ENCODE peak calls at places on chromosomes 2 and 18, in five cellular contexts. R, Y, H, U and I are unnamed samples.

GRCh38 chr2:221465776-221466175 is 106.3 kb downstream of the EPHA4 start:
- DNase-seq in R (no peak), Y (no peak), H (no peak), U (no peak), I (peak; percentile 2)

GRCh38 chr2:147511491-147511948 is 333.3 kb upstream of the ACVR2A start:
- DNase-seq in R (no peak), Y (no peak), H (peak; percentile 54), U (no peak), I (peak; percentile 92)

GRCh38 chr2:226151157-226151556 is 648.5 kb downstream of the IRS1 start:
- DNase-seq in R (no peak), Y (no peak), H (no peak), U (no peak), I (no peak)

GRCh38 chr2:74525717-74526648 is at the start of gene DQX1:
- DNase-seq in R (peak; percentile 87), Y (peak; percentile 40), H (no peak), U (no peak), I (no peak)

GRCh38 chr2:189226017-189226416 is 46.5 kb upstream of the COL5A2 start:
- DNase-seq in R (no peak), Y (no peak), H (no peak), U (no peak), I (no peak)

GRCh38 chr2:118112771-118113334 is 24.6 kb downstream of the INSIG2 start:
- DNase-seq in R (no peak), Y (no peak), H (no peak), U (no peak), I (peak; percentile 32)

GRCh38 chr18:75456277-75456676 is 28.8 kb upstream of the SMIM21 start:
- DNase-seq in R (no peak), Y (no peak), H (no peak), U (no peak), I (no peak)

GRCh38 chr2:46171996-46172546 is 125.1 kb upstream of the EPAS1 start:
- DNase-seq in R (no peak), Y (no peak), H (no peak), U (no peak), I (no peak)

GRCh38 chr2:118697771-118698170 is 149.7 kb downstream of the EN1 start:
- DNase-seq in R (no peak), Y (no peak), H (no peak), U (no peak), I (no peak)

GRCh38 chr2:17539993-17540812 is at the start of gene VSNL1:
- DNase-seq in R (peak; percentile 86), Y (no peak), H (peak; percentile 73), U (peak; percentile 85), I (no peak)
- H3K4me3 ChIP-seq in R (peak within 1 kb of the TSS; percentile 49), Y (no peak within 1 kb of the TSS), H (peak within 1 kb of the TSS; percentile 72), U (peak within 1 kb of the TSS; percentile 43), I (no peak within 1 kb of the TSS)

GRCh38 chr2:134502090-134502487 is 216.7 kb downstream of the TMEM163 start:
- DNase-seq in R (no peak), Y (no peak), H (no peak), U (no peak), I (no peak)

GRCh38 chr2:134501476-134502089 is 217.2 kb downstream of the TMEM163 start:
- DNase-seq in R (no peak), Y (no peak), H (no peak), U (no peak), I (no peak)

GRCh38 chr2:134508396-134508795 is 210.4 kb downstream of the TMEM163 start:
- DNase-seq in R (no peak), Y (no peak), H (no peak), U (no peak), I (no peak)

GRCh38 chr2:134507697-134508096 is 211.1 kb downstream of the TMEM163 start:
- DNase-seq in R (no peak), Y (no peak), H (no peak), U (no peak), I (no peak)

GRCh38 chr2:134504586-134505336 is 214.0 kb downstream of the TMEM163 start:
- DNase-seq in R (no peak), Y (no peak), H (no peak), U (no peak), I (no peak)
- H3K27ac ChIP-seq in R (no peak overlapping the region), Y (no peak overlapping the region), H (no peak overlapping the region), U (no peak overlapping the region), I (no peak overlapping the region)

GRCh38 chr2:231532189-231533035 is 2.2 kb upstream of the NMUR1 start:
- DNase-seq in R (no peak), Y (no peak), H (no peak), U (no peak), I (no peak)

GRCh38 chr2:231527955-231528635 is 2.1 kb downstream of the NMUR1 start:
- DNase-seq in R (no peak), Y (no peak), H (no peak), U (no peak), I (no peak)

GRCh38 chr2:231528636-231529030 is 1.6 kb downstream of the NMUR1 start:
- DNase-seq in R (no peak), Y (no peak), H (no peak), U (no peak), I (no peak)

GRCh38 chr2:231531408-231532188 is 1.4 kb upstream of the NMUR1 start:
- DNase-seq in R (no peak), Y (no peak), H (no peak), U (no peak), I (no peak)

GRCh38 chr2:231530099-231531085 is at the start of gene NMUR1:
- DNase-seq in R (peak; percentile 50), Y (peak; percentile 69), H (peak; percentile 74), U (peak; percentile 68), I (no peak)
- H3K4me3 ChIP-seq in R (peak within 1 kb of the TSS; percentile 37), Y (no peak within 1 kb of the TSS), H (peak within 1 kb of the TSS; percentile 64), U (peak within 1 kb of the TSS; percentile 39), I (no peak within 1 kb of the TSS)

DNA sequence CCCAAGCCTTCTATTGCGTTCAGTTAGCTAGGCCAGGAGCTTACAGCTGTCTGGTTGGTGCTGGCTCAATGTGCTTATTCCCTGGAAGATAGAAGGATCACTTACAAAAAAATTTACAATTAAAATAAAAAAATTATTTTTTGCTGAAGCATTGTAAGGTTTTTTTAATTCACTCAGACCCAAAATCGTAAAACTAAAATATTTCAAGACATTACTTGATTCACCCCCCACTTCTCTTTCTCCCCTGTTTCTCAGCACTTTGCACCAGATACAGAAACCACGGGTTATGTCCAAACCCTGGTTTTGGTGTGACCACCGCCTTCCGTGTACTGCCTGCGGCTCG is 901 bp upstream of the PTPRM start:
- DNase-seq in R (no peak), Y (no peak), H (no peak), U (no peak), I (no peak)
- H3K27ac ChIP-seq in R (peak overlapping the region; percentile 89), Y (no peak overlapping the region), H (peak overlapping the region; percentile 100), U (peak overlapping the region; percentile 96), I (no peak overlapping the region)

DNA sequence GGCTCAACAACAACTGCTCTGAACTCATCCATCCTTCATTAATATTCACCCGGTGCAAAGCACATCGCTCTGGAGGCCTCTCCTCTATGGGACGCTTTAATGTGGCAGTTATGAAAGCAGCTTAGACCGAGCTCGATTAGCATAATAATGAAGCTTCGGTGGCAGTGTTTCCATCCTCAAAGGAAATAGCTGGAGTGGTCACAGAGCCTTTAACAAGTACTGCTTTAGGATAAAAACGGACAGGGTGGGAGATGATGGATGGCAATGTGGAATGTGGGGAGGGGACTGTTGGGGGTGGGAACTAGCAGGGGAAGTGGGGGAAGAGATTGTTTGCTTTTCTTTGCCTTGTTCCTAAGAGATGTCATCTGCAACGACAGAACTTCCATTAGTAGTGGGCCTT is 244.0 kb downstream of the SLC4A3 start:
- DNase-seq in R (no peak), Y (no peak), H (no peak), U (no peak), I (no peak)
- H3K4me3 ChIP-seq in R (no peak overlapping the region), Y (no peak overlapping the region), H (no peak overlapping the region), U (no peak overlapping the region), I (no peak overlapping the region)

GRCh38 chr2:17615728-17616351 is 75.3 kb downstream of the VSNL1 start:
- DNase-seq in R (no peak), Y (no peak), H (no peak), U (no peak), I (no peak)
- H3K27ac ChIP-seq in R (no peak overlapping the region), Y (no peak overlapping the region), H (no peak overlapping the region), U (no peak overlapping the region), I (no peak overlapping the region)

GRCh38 chr2:122031544-122032263 is 276.3 kb downstream of the TSN start:
- DNase-seq in R (no peak), Y (no peak), H (peak; percentile 27), U (peak; percentile 26), I (peak; percentile 40)
- H3K4me3 ChIP-seq in R (no peak overlapping the region), Y (no peak overlapping the region), H (no peak overlapping the region), U (no peak overlapping the region), I (no peak overlapping the region)

GRCh38 chr18:55404811-55405654 is 183.0 kb downstream of the TCF4 start:
- DNase-seq in R (no peak), Y (no peak), H (no peak), U (no peak), I (no peak)
- H3K27ac ChIP-seq in R (no peak overlapping the region), Y (no peak overlapping the region), H (peak overlapping the region; percentile 81), U (no peak overlapping the region), I (no peak overlapping the region)

GRCh38 chr2:23547725-23548124 is 162.7 kb downstream of the KLHL29 start:
- DNase-seq in R (no peak), Y (no peak), H (no peak), U (no peak), I (no peak)

GRCh38 chr2:23545391-23545790 is 160.4 kb downstream of the KLHL29 start:
- DNase-seq in R (no peak), Y (no peak), H (no peak), U (no peak), I (no peak)

GRCh38 chr2:23548143-23548769 is 163.3 kb downstream of the KLHL29 start:
- DNase-seq in R (no peak), Y (no peak), H (no peak), U (no peak), I (no peak)

GRCh38 chr2:23545811-23546210 is 160.8 kb downstream of the KLHL29 start:
- DNase-seq in R (no peak), Y (no peak), H (no peak), U (no peak), I (no peak)

DNA sequence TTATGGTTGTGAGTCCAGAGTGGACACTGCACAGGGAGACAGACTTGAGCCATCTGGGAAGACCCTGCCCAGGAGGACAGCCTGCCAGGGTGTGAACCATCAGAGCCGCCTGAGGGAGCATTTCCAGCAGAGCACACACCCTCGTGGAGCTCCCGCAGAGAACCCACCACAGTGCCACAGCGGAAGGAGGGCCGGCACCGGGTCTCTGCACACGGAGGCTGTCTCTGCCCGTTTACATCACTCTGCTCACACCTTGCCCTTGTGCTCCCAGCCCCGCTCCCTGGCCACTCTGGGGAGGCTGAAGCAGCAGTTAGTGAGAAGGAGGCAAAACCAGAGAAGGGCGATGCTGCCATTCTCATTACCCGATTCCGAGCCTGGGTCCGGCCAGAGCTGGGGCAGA is 161.9 kb downstream of the KLHL29 start:
- DNase-seq in R (no peak), Y (no peak), H (no peak), U (no peak), I (no peak)
- H3K4me3 ChIP-seq in R (no peak overlapping the region), Y (no peak overlapping the region), H (no peak overlapping the region), U (no peak overlapping the region), I (no peak overlapping the region)